ENCODE peak calls at places on chromosome 20, in five cellular contexts. H is IMR-90, F is hepatocyte, Y is PC-9, G is fibroblast of lung. L is an unnamed sample. For H3K4me1 and H4K20me1, the result is how much of the 10 kb centered on the place peaks cover.

GRCh38 chr20:41249371-41249770 is 68.2 kb downstream of the ZHX3 start:
- DNase-seq in F (peak), H (peak), Y (peak), G (peak), L (peak)

GRCh38 chr20:26207237-26207966 is 510.7 kb upstream of the ZNF337 start:
- DNase-seq in F (no peak), G (no peak), Y (no peak), H (no peak), L (no peak)

GRCh38 chr20:4813839-4814695 is 92.4 kb downstream of the PRND start:
- DNase-seq in Y (no peak), H (no peak), G (no peak), F (no peak), L (no peak)

GRCh38 chr20:17641993-17642392 is 40.0 kb downstream of the RRBP1 start:
- DNase-seq in F (no peak), H (no peak), Y (no peak), G (no peak), L (peak)

GRCh38 chr20:47456952-47457724 is 44.5 kb upstream of the NCOA3 start:
- DNase-seq in Y (no peak), F (no peak), G (peak), H (peak), L (peak)

GRCh38 chr20:52847029-52847660 is 125.0 kb upstream of the TSHZ2 start:
- DNase-seq in F (no peak), H (no peak), Y (no peak), G (no peak), L (no peak)

GRCh38 chr20:56409521-56409920 is 2.5 kb upstream of the CASS4 start:
- DNase-seq in Y (no peak), G (peak), H (peak), F (no peak), L (no peak)

GRCh38 chr20:14600527-14600926 is 263.1 kb upstream of the FLRT3 start:
- DNase-seq in H (no peak), Y (no peak), F (no peak), G (no peak), L (no peak)

GRCh38 chr20:33578510-33578909 is 83.6 kb upstream of the C20orf144 start:
- DNase-seq in F (peak), Y (no peak), H (peak), G (peak), L (no peak)

GRCh38 chr20:22563062-22563965 is 21.1 kb downstream of the FOXA2 start:
- DNase-seq in H (no peak), F (no peak), G (no peak), Y (no peak), L (no peak)

GRCh38 chr20:62604796-62605195 is 37.5 kb upstream of the SLCO4A1 start:
- DNase-seq in H (no peak), F (no peak), G (no peak), Y (no peak), L (no peak)

GRCh38 chr20:59954718-59955117 is 3.5 kb upstream of the CDH26 start:
- DNase-seq in F (no peak), Y (no peak), G (no peak), H (no peak), L (no peak)

GRCh38 chr20:20317195-20318113 is 50.5 kb upstream of the INSM1 start:
- DNase-seq in F (no peak), H (no peak), Y (no peak), G (no peak), L (no peak)

GRCh38 chr20:36063916-36064660 is 90.5 kb upstream of the EPB41L1 start:
- DNase-seq in F (no peak), Y (no peak), H (no peak), G (no peak), L (peak)

GRCh38 chr20:18852318-18852717 is 38.7 kb downstream of the SCP2D1 start:
- DNase-seq in H (no peak), Y (no peak), F (no peak), G (no peak), L (no peak)

GRCh38 chr20:64082126-64082638 is 2.0 kb downstream of the LKAAEAR1 start:
- DNase-seq in H (no peak), F (no peak), G (no peak), Y (no peak), L (no peak)

GRCh38 chr20:3923818-3924217 is 34.6 kb downstream of the PANK2 start:
- DNase-seq in F (no peak), G (peak), H (peak), Y (no peak), L (peak)

GRCh38 chr20:2397091-2397490 is 16.4 kb downstream of the TGM6 start:
- DNase-seq in G (no peak), F (no peak), H (no peak), Y (no peak), L (peak)

GRCh38 chr20:10636326-10636818 is 37.4 kb downstream of the JAG1 start:
- DNase-seq in G (peak), Y (no peak), F (peak), H (peak), L (peak)

DNA sequence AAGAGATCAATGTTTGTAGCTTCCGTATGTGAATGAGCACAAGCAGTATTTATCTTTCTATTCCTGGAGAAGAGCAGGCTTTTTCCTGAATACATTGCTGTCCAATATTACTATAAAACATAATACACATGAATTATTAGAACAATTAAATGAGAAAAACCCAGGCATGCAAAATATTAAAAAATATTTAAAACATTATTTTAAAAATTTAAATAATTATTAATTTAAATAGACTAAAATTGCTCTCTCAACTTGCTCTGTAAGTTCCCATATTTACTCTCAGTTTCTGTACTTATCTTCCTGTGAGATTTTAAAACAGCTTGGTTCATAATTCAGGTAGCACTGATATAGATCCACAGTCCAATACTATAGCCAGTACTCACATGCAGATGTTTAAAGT is 97.0 kb downstream of the PLCB1 start:
- DNase-seq in G (no peak), Y (no peak), F (no peak), H (no peak), L (no peak)
- H3K4me1 ChIP-seq in G (under half), Y (under half), F (under half), H (under half), L (under half)

DNA sequence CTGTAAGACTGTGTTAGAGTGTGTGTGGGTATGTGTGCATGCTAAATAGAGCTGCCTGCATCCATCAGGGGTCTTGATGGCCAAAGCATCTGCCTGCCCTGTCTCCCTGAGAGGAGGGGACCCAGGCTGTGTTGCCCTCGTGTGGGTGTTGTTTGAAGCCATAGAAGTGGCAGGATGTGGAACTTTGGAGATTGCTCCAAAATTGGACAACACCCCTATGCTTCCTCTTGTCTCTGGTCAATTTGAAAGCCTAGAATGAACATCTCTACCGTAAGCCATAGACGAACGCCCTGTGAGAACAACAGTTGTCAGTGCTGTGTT is 82.6 kb downstream of the ASXL1 start:
- DNase-seq in F (no peak), G (no peak), Y (no peak), H (no peak), L (no peak)
- H4K20me1 ChIP-seq in F (under half), G (under half), Y (under half), H (half or more), L (half or more)

DNA sequence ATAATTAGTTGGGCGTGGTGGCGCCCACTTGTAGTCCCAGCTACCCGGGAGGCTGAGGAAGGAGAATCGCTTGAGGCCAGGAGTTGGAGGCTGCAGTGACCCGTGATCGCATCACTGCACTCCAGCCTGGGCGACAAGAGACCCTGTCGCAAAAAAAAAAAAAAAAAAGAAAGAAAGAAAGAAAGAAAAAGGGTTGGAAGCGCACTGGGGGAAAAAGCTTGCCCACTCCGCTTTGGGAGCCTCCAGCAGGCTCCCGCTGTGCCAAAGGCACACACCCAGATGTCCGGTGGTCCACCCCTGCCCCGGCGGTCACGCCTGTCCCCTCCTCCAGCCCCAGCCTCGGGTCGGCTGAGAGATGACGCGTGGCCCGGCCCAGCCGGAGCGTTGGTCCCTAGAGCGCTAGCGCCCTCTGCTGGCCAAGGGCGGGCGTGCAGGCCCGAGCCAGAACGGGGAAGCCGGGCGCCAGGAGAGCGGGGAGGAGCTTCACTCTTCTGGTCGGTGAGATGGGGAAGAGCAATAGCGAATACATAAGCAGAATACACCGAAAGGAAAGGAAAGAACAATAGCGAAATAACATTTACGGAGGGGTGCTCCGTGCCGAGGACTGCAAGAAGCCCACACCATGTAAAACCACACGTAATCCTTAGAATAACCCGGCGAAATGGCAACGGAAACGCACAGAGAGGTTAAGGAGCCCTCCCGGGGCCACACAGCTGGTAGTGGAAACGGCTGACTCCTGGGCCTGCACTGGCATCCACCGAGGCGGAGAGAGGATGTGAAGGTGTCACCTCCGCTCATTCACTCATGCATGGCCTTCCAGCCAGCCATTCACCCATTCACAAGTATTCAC is 41.7 kb downstream of the UBE2V1 start:
- DNase-seq in F (peak), Y (peak), G (peak), H (peak), L (peak)
- H3K4me3 ChIP-seq in F (no peak), Y (peak), G (peak), H (peak), L (peak)

GRCh38 chr20:45934587-45935415 is at the start of gene PCIF1:
- DNase-seq in G (peak), H (peak), Y (peak), F (peak), L (peak)
- H3K4me1 ChIP-seq in G (under half), H (under half), Y (under half), F (under half), L (under half)

L was measured in osteoblast.